ENCODE peak calls at places on chromosomes 13 and 19, in seven cellular contexts. T is tibial nerve; B is heart left ventricle; M is transverse colon; E is HL-60; P is CD8-positive, alpha-beta T cell; G is astrocyte. Y is an unnamed sample.

GRCh38 chr13:111893071-111893606 is 173.8 kb upstream of the SOX1 start:
- DNase-seq in T (no peak), B (peak), M (no peak), E (no peak), P (no peak), G (no peak), Y (no peak)

GRCh38 chr19:6048808-6049405 is 61.4 kb downstream of the RFX2 start:
- DNase-seq in T (peak), B (peak), M (peak), E (peak), P (peak), G (no peak), Y (peak)

GRCh38 chr19:1847348-1847683 is 967 bp downstream of the REXO1 start:
- DNase-seq in T (no peak), B (no peak), M (no peak), E (no peak), P (no peak), G (peak), Y (no peak)

GRCh38 chr19:31991984-31992655 is 353.3 kb upstream of the ZNF507 start:
- DNase-seq in T (no peak), B (no peak), M (no peak), E (no peak), P (no peak), G (no peak), Y (no peak)

GRCh38 chr19:13149628-13150186 is 468 bp downstream of the STX10 start:
- DNase-seq in T (no peak), B (peak), M (peak), E (peak), P (no peak), G (peak), Y (peak)

GRCh38 chr13:44075113-44075512 is 195.4 kb downstream of the LACC1 start:
- DNase-seq in T (no peak), B (no peak), M (no peak), E (no peak), P (no peak), G (no peak), Y (no peak)

GRCh38 chr13:102138635-102139225 is 263.1 kb downstream of the FGF14 start:
- DNase-seq in T (no peak), B (no peak), M (no peak), E (no peak), P (no peak), G (no peak), Y (no peak)

GRCh38 chr19:42149447-42150202 is 17.4 kb upstream of the POU2F2 start:
- DNase-seq in T (no peak), B (no peak), M (no peak), E (no peak), P (no peak), G (no peak), Y (no peak)

GRCh38 chr13:70339738-70340137 is 231.5 kb upstream of the KLHL1 start:
- DNase-seq in T (no peak), B (no peak), M (no peak), E (peak), P (no peak), G (no peak), Y (no peak)

GRCh38 chr13:33994826-33995502 is 177.0 kb downstream of the RFC3 start:
- DNase-seq in T (no peak), B (no peak), M (no peak), E (no peak), P (no peak), G (no peak), Y (no peak)

GRCh38 chr19:1049106-1049505 is 9.2 kb downstream of the ABCA7 start:
- DNase-seq in T (no peak), B (no peak), M (no peak), E (no peak), P (no peak), G (no peak), Y (no peak)

GRCh38 chr19:21487969-21488368 is 17.4 kb upstream of the ZNF429 start:
- DNase-seq in T (no peak), B (no peak), M (no peak), E (no peak), P (no peak), G (no peak), Y (no peak)

GRCh38 chr13:99956473-99957349 is 14.9 kb downstream of the ZIC5 start:
- DNase-seq in T (no peak), B (no peak), M (no peak), E (no peak), P (no peak), G (no peak), Y (no peak)

GRCh38 chr13:99959538-99960230 is 11.9 kb downstream of the ZIC5 start:
- DNase-seq in T (no peak), B (no peak), M (no peak), E (no peak), P (no peak), G (no peak), Y (no peak)

GRCh38 chr13:99960663-99961440 is 10.7 kb downstream of the ZIC5 start:
- DNase-seq in T (no peak), B (no peak), M (no peak), E (no peak), P (no peak), G (no peak), Y (no peak)

GRCh38 chr13:99959127-99959529 is 12.4 kb downstream of the ZIC5 start:
- DNase-seq in T (no peak), B (no peak), M (no peak), E (no peak), P (no peak), G (no peak), Y (no peak)

GRCh38 chr13:99958402-99959126 is 13.0 kb downstream of the ZIC5 start:
- DNase-seq in T (no peak), B (no peak), M (no peak), E (no peak), P (no peak), G (no peak), Y (no peak)
- H3K4me3 ChIP-seq in T (no peak), B (no peak), M (no peak), E (no peak), P (no peak), G (no peak), Y (no peak)

GRCh38 chr19:8506402-8506957 is 4.0 kb upstream of the PRAM1 start:
- DNase-seq in T (no peak), B (no peak), M (no peak), E (no peak), P (no peak), G (no peak), Y (no peak)
- TF ChIP-seq CTCF in T (no peak), B (no peak), M (no peak), E (no peak), P (no peak), G (no peak), Y (no peak)

DNA sequence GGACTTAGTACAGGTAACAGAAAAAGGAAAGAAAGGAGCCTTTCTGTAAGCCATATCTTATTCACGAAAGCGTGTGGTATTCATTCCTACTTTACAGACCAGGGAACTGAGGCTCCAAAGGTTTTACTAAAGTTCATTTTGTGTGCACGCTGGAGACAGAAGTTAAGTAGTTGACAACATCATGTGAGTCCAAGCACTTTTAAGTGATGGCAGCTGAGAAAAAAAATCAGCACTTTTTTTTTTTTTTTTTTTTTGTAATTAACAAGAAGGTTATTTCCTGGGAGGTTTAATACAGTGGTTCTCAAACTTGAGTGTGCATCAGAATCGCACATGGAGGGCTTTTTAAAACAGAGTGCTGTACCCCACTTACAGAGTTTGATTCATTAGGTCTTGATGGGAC is 2.0 kb downstream of the DNAJC3 start:
- DNase-seq in T (no peak), B (no peak), M (no peak), E (no peak), P (no peak), G (no peak), Y (no peak)
- H3K27ac ChIP-seq in T (no peak), B (no peak), M (no peak), E (peak), P (no peak), G (no peak), Y (no peak)

GRCh38 chr13:68232351-68233130 is 1002.4 kb upstream of the PCDH9 start:
- DNase-seq in T (no peak), B (no peak), M (no peak), E (no peak), P (no peak), G (peak), Y (no peak)
- H3K4me3 ChIP-seq in T (no peak), B (no peak), M (no peak), E (no peak), P (no peak), G (no peak), Y (no peak)

DNA sequence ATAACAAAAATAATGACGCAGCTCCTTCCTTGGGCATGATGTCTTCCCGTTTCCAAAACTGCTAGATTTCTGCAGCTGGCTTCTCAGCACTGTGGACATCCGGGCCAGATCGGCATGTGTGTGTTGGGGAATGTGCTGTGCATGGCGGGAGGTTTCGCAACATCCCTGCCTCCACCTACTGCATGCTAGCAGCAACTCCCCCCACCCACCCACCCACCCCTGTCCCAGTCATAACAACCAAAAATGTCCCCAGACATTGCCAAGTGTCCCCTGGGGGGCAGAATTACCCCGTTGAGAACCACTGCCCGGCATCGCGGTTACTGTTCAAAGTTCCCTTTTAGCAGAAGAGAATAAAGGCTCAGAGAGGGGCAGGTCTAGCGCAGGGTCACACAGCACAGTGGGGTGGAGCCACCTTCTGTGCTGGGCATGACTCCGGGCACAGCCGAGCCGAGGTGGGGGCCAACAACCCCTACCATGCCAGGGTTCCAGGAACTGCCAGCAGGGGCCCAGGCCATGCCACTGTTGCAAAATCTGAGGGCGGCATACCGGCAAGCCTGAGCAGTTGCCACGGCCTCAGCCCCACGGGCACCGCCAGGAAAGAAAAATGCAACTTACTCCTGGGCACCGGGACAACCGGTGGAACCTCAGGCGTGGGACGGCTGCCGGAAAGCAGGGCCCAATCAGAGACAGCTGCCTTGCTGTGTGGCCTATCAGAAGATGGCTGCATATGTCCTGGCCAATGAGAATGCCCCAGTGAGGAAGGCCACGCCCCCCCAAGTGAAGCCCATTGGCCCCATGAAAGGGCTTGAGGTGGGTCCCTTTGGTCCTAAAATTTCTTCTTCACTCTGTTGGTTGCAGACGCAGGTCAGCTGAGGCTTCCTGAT is 22.5 kb upstream of the NFIC start:
- DNase-seq in T (peak), B (peak), M (peak), E (peak), P (no peak), G (peak), Y (peak)
- TF ChIP-seq CTCF in T (no peak), B (no peak), M (no peak), E (no peak), P (no peak), G (no peak), Y (no peak)

Y was measured in lung.